ENCODE peak calls at places on chromosome 1, in eight cellular contexts. G is heart left ventricle, U is GM12865, F is left ventricle myocardium inferior, I is spleen, M is fibroblast of lung, K is AG04450, Z is uterus. X is an unnamed sample.

GRCh38 chr1:161119017-161119378 is 1.1 kb downstream of the NIT1 start:
- DNase-seq in K (no peak), G (peak; percentile 77), U (peak; percentile 22), I (no peak), Z (no peak), F (peak; percentile 47), M (no peak), X (no peak)

GRCh38 chr1:234842726-234843641 is 233.0 kb upstream of the IRF2BP2 start:
- DNase-seq in Z (no peak), I (peak; percentile 85), U (peak; percentile 94), M (no peak), G (peak; percentile 86), F (peak; percentile 71), K (no peak), X (no peak)

GRCh38 chr1:234758851-234759250 is 148.9 kb upstream of the IRF2BP2 start:
- DNase-seq in K (no peak), I (no peak), M (peak; percentile 71), G (no peak), Z (no peak), U (no peak), F (no peak), X (no peak)

GRCh38 chr1:46396429-46397398 is 2.6 kb downstream of the FAAH start:
- DNase-seq in M (peak; percentile 27), I (no peak), Z (no peak), G (no peak), K (no peak), U (no peak), F (no peak), X (no peak)

GRCh38 chr1:89898150-89898549 is 77.3 kb downstream of the LRRC8D start:
- DNase-seq in G (no peak), K (no peak), Z (no peak), F (no peak), M (no peak), I (no peak), U (no peak), X (no peak)

GRCh38 chr1:156969496-156969895 is 49.1 kb downstream of the LRRC71 start:
- DNase-seq in G (no peak), K (no peak), M (no peak), F (no peak), Z (no peak), I (no peak), U (no peak), X (no peak)

GRCh38 chr1:115089443-115090340 is at the start of gene TSPAN2:
- DNase-seq in G (peak; percentile 92), F (peak; percentile 84), I (peak; percentile 91), Z (peak; percentile 88), K (peak; percentile 20), M (peak; percentile 58), U (no peak), X (no peak)

GRCh38 chr1:69122373-69122772 is 445.3 kb upstream of the LRRC7 start:
- DNase-seq in K (no peak), I (no peak), F (no peak), G (no peak), Z (no peak), U (no peak), M (no peak), X (no peak)

GRCh38 chr1:213162338-213162737 is 111.3 kb downstream of the RPS6KC1 start:
- DNase-seq in F (no peak), G (peak; percentile 58), Z (peak; percentile 50), U (no peak), M (peak; percentile 62), K (no peak), I (no peak), X (no peak)

GRCh38 chr1:207740224-207740623 is 11.6 kb upstream of the CD46 start:
- DNase-seq in G (no peak), I (no peak), K (no peak), M (no peak), F (no peak), U (no peak), Z (no peak), X (no peak)

GRCh38 chr1:206824327-206824726 is 41.1 kb upstream of the IL20 start:
- DNase-seq in U (peak; percentile 42), Z (no peak), K (no peak), F (no peak), M (no peak), G (no peak), I (no peak), X (no peak)

GRCh38 chr1:163082971-163083370 is 13.8 kb downstream of the RGS4 start:
- DNase-seq in U (no peak), M (peak; percentile 29), I (no peak), K (no peak), G (peak; percentile 37), F (peak; percentile 20), Z (no peak), X (no peak)

GRCh38 chr1:5944848-5945167 is 47.4 kb downstream of the NPHP4 start:
- DNase-seq in M (no peak), G (no peak), F (no peak), U (no peak), Z (no peak), I (no peak), K (no peak), X (no peak)

GRCh38 chr1:38454236-38454635 is 405.3 kb downstream of the RRAGC start:
- DNase-seq in F (no peak), U (no peak), M (no peak), K (no peak), G (no peak), Z (no peak), I (no peak), X (no peak)

GRCh38 chr1:212971312-212971711 is 21.0 kb downstream of the VASH2 start:
- DNase-seq in K (no peak), I (no peak), G (no peak), M (no peak), Z (no peak), F (no peak), U (no peak), X (no peak)

GRCh38 chr1:209504571-209504970 is 78.9 kb upstream of the CAMK1G start:
- DNase-seq in G (no peak), Z (no peak), I (no peak), F (no peak), M (no peak), U (no peak), K (no peak), X (no peak)

GRCh38 chr1:151803164-151803563 is 2.1 kb downstream of the LINGO4 start:
- DNase-seq in I (no peak), M (no peak), U (no peak), F (no peak), G (no peak), Z (no peak), K (no peak), X (no peak)

GRCh38 chr1:195894411-195894810 is 713.8 kb downstream of the KCNT2 start:
- DNase-seq in K (no peak), I (no peak), G (no peak), U (no peak), F (no peak), M (no peak), Z (no peak), X (no peak)

GRCh38 chr1:211375949-211376348 is 49.3 kb downstream of the TRAF5 start:
- DNase-seq in Z (no peak), F (no peak), U (no peak), G (no peak), I (no peak), M (no peak), K (no peak), X (no peak)

GRCh38 chr1:211379446-211379845 is 52.8 kb downstream of the TRAF5 start:
- DNase-seq in K (no peak), Z (no peak), G (no peak), U (no peak), I (no peak), M (no peak), F (no peak), X (no peak)

GRCh38 chr1:211376807-211377206 is 50.2 kb downstream of the TRAF5 start:
- DNase-seq in Z (no peak), K (no peak), I (no peak), M (no peak), G (no peak), U (no peak), F (no peak), X (no peak)

GRCh38 chr1:211378844-211379243 is 52.2 kb downstream of the TRAF5 start:
- DNase-seq in F (no peak), Z (no peak), K (no peak), G (no peak), U (no peak), I (no peak), M (peak; percentile 56), X (no peak)

DNA sequence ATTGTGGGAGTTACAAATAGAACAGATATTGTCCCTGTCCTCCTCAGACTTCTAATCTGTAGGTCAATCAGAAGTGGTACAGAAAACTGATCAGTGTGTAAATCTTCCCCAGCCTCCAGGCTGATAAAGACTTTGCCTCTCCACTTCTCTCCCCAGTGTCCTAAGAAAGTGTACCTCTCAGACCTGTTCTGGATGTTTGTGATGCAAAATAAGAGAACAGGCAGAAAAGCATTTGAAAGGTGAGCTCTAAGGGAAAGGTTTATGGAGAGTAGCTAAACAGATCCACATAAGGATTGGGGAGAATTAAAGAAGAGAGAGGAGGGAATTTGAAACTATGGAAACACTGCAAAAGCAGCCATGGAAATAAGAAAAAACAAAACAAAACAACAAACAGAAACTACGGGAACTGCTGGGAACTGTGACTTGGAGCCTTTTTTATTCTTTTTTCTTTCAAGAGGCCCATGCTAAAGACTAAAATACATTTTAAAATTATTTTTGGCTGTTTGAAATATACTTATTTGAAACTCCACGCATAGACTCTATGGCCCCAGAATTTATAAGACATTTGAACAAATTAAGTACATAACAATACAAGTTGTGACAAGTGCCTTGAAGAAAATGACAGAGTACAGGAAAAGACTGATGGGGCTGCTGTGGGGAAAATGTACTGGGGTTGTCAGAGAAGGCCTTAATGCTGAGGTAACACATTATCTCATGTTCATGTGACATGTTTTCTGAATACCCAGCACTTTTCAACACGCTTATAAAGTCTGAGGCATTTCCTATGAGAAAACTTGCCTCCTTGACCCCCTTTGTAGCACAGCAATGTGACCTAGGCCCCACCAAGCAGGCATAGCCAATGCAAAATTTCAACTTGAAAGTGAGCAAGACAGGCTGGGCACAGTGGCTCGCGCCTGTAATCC is 51.2 kb downstream of the TRAF5 start:
- DNase-seq in M (no peak), Z (no peak), I (no peak), G (no peak), K (no peak), U (no peak), F (no peak), X (no peak)
- H3K4me3 ChIP-seq in M (no peak overlapping the region), Z (no peak overlapping the region), I (no peak overlapping the region), G (no peak overlapping the region), K (no peak overlapping the region), U (no peak overlapping the region), F (no peak overlapping the region), X (no peak overlapping the region)

GRCh38 chr1:8439015-8439702 is 121.2 kb downstream of the SLC45A1 start:
- DNase-seq in U (peak; percentile 59), Z (peak; percentile 80), K (peak; percentile 62), M (peak; percentile 80), G (peak; percentile 91), I (peak; percentile 93), F (peak; percentile 82), X (peak; percentile 27)
- TF ChIP-seq CTCF in U (no peak), Z (no peak), K (no peak), M (no peak), G (no peak), I (no peak), F (no peak), X (peak; percentile 16)

GRCh38 chr1:16012590-16013219 is 5.1 kb downstream of the HSPB7 start:
- DNase-seq in I (no peak), F (peak; percentile 82), M (peak; percentile 51), G (peak; percentile 90), Z (peak; percentile 81), K (no peak), U (peak; percentile 65), X (no peak)
- H3K4me3 ChIP-seq in I (peak overlapping the region; percentile 30), F (peak overlapping the region; percentile 74), M (no peak overlapping the region), G (peak overlapping the region; percentile 32), Z (peak overlapping the region; percentile 5), K (peak overlapping the region; percentile 40), U (peak overlapping the region; percentile 49), X (peak overlapping the region; percentile 1)

GRCh38 chr1:193786041-193786440 is 599.6 kb upstream of the B3GALT2 start:
- DNase-seq in M (peak; percentile 73), U (no peak), Z (no peak), K (no peak), F (no peak), I (no peak), G (no peak), X (no peak)

GRCh38 chr1:193786996-193787546 is 600.7 kb upstream of the B3GALT2 start:
- DNase-seq in M (no peak), K (no peak), F (no peak), U (no peak), G (no peak), I (no peak), Z (no peak), X (no peak)
- TF ChIP-seq CTCF in M (no peak), K (no peak), F (no peak), U (no peak), G (no peak), I (no peak), Z (no peak), X (no peak)

X was measured in HFF-Myc.